ENCODE peak calls at places on chromosome 22, in seven cellular contexts. Q is activated CD8-positive, alpha-beta memory T cell treated with anti-CD3 and anti-CD28 coated beads, Interleukin-2, amount 10 ng/mL, durations not matched to agents 7 days and 5 days; J is GM13977; P is fibroblast of pulmonary artery; C is HEK293T; I is GOT3; Y is amniotic stem cell. T is an unnamed sample.

GRCh38 chr22:24400726-24401596 is 26.4 kb upstream of the ADORA2A start:
- DNase-seq in Q (peak), J (peak), P (no peak), C (no peak), I (no peak), Y (no peak), T (peak)

GRCh38 chr22:41445171-41446056 is 1.2 kb downstream of the TOB2 start:
- DNase-seq in Q (peak), J (no peak), P (peak), C (no peak), I (no peak), Y (no peak), T (peak)

GRCh38 chr22:37330200-37331033 is 48.1 kb downstream of the CYTH4 start:
- DNase-seq in Q (peak), J (peak), P (peak), C (peak), I (peak), Y (no peak), T (peak)

GRCh38 chr22:39209756-39210155 is 35.0 kb downstream of the PDGFB start:
- DNase-seq in Q (no peak), J (no peak), P (no peak), C (no peak), I (no peak), Y (no peak), T (no peak)

GRCh38 chr22:17606472-17606871 is 22.1 kb downstream of the ATP6V1E1 start:
- DNase-seq in Q (no peak), J (no peak), P (peak), C (no peak), I (no peak), Y (no peak), T (no peak)

GRCh38 chr22:36435516-36436415 is 45.7 kb downstream of the TXN2 start:
- DNase-seq in Q (peak), J (peak), P (no peak), C (no peak), I (no peak), Y (no peak), T (peak)

GRCh38 chr22:36770116-36770945 is 5.6 kb downstream of the IFT27 start:
- DNase-seq in Q (no peak), J (no peak), P (peak), C (no peak), I (no peak), Y (no peak), T (no peak)

GRCh38 chr22:39205344-39206021 is 39.3 kb downstream of the PDGFB start:
- DNase-seq in Q (peak), J (no peak), P (peak), C (no peak), I (no peak), Y (no peak), T (no peak)

GRCh38 chr22:44486538-44486937 is 11.5 kb downstream of the RTL6 start:
- DNase-seq in Q (no peak), J (no peak), P (no peak), C (no peak), I (no peak), Y (no peak), T (no peak)

GRCh38 chr22:20585640-20586402 is 78.4 kb downstream of the MED15 start:
- DNase-seq in Q (no peak), J (no peak), P (no peak), C (no peak), I (no peak), Y (no peak), T (no peak)

GRCh38 chr22:40325315-40325714 is 21.0 kb upstream of the ADSL start:
- DNase-seq in Q (peak), J (peak), P (no peak), C (no peak), I (no peak), Y (no peak), T (no peak)

T was measured in MM.1S.